ENCODE peak calls at places on chromosome 6, in five cellular contexts. L is GM23248, S is SJSA1, P is mesenchymal stem cell, M is heart left ventricle. A is an unnamed sample.

GRCh38 chr6:93182933-93183479 is 236.4 kb downstream of the EPHA7 start:
- DNase-seq in L (no peak), S (no peak), P (no peak), M (no peak), A (no peak)

GRCh38 chr6:134258849-134259306 is 59.0 kb downstream of the SGK1 start:
- DNase-seq in L (no peak), S (no peak), P (no peak), M (no peak), A (no peak)

GRCh38 chr6:166168616-166169548 is 1.2 kb upstream of the TBXT start:
- DNase-seq in L (no peak), S (no peak), P (no peak), M (no peak), A (no peak)

GRCh38 chr6:168128631-168129291 is 49.7 kb upstream of the FRMD1 start:
- DNase-seq in L (no peak), S (peak; percentile 38), P (no peak), M (no peak), A (no peak)

GRCh38 chr6:152836523-152836922 is 85.9 kb downstream of the VIP start:
- DNase-seq in L (no peak), S (no peak), P (no peak), M (no peak), A (no peak)

GRCh38 chr6:3884007-3884745 is 35.0 kb downstream of the FAM50B start:
- DNase-seq in L (peak; percentile 80), S (no peak), P (peak; percentile 52), M (no peak), A (peak; percentile 68)

GRCh38 chr6:57207141-57207540 is 15.0 kb downstream of the RAB23 start:
- DNase-seq in L (peak; percentile 62), S (no peak), P (peak; percentile 78), M (no peak), A (no peak)

GRCh38 chr6:40841721-40842120 is 197.3 kb downstream of the UNC5CL start:
- DNase-seq in L (no peak), S (no peak), P (no peak), M (no peak), A (no peak)

GRCh38 chr6:149897015-149897697 is 757 bp downstream of the RAET1E start:
- DNase-seq in L (peak; percentile 97), S (peak; percentile 77), P (peak; percentile 74), M (peak; percentile 88), A (peak; percentile 87)

GRCh38 chr6:151400473-151400872 is 9.1 kb upstream of the ZBTB2 start:
- DNase-seq in L (peak; percentile 83), S (no peak), P (peak; percentile 29), M (no peak), A (no peak)

GRCh38 chr6:104887350-104887749 is 27.6 kb upstream of the HACE1 start:
- DNase-seq in L (peak; percentile 39), S (no peak), P (peak; percentile 50), M (no peak), A (no peak)

GRCh38 chr6:36362551-36363389 is 24.7 kb downstream of the ETV7 start:
- DNase-seq in L (peak; percentile 33), S (no peak), P (no peak), M (no peak), A (no peak)

GRCh38 chr6:36618366-36619355 is 24.5 kb downstream of the SRSF3 start:
- DNase-seq in L (no peak), S (no peak), P (no peak), M (no peak), A (peak; percentile 9)

GRCh38 chr6:152310371-152310954 is 326.7 kb downstream of the SYNE1 start:
- DNase-seq in L (no peak), S (no peak), P (no peak), M (no peak), A (no peak)

GRCh38 chr6:111711476-111711875 is 105.8 kb upstream of the TRAF3IP2 start:
- DNase-seq in L (peak; percentile 49), S (no peak), P (no peak), M (peak; percentile 75), A (no peak)

GRCh38 chr6:166623318-166623717 is 3.7 kb downstream of the RPS6KA2 start:
- DNase-seq in L (no peak), S (no peak), P (no peak), M (no peak), A (no peak)

GRCh38 chr6:73798592-73798991 is 102.6 kb downstream of the CD109 start:
- DNase-seq in L (peak; percentile 97), S (no peak), P (peak; percentile 94), M (no peak), A (no peak)

GRCh38 chr6:120378582-120379220 is 955.6 kb downstream of the TBC1D32 start:
- DNase-seq in L (peak; percentile 41), S (no peak), P (peak; percentile 49), M (no peak), A (no peak)

GRCh38 chr6:15288856-15289255 is 43.0 kb downstream of the JARID2 start:
- DNase-seq in L (no peak), S (no peak), P (no peak), M (no peak), A (no peak)
- H3K4me1 ChIP-seq in L (peaks cover 39% of the 10 kb centered on the region), S (peaks cover 47% of the 10 kb centered on the region), P (peaks cover 9% of the 10 kb centered on the region), M (peaks cover 67% of the 10 kb centered on the region), A (no peaks in the 10 kb centered on the region)

GRCh38 chr6:50817638-50817950 is 1.1 kb upstream of the TFAP2B start:
- DNase-seq in L (no peak), S (no peak), P (no peak), M (no peak), A (no peak)

GRCh38 chr6:50818673-50819072 is at the start of gene TFAP2B:
- DNase-seq in L (no peak), S (no peak), P (no peak), M (no peak), A (no peak)

GRCh38 chr6:50820590-50821234 is 2.0 kb downstream of the TFAP2B start:
- DNase-seq in L (no peak), S (no peak), P (no peak), M (no peak), A (no peak)

GRCh38 chr6:50819906-50820589 is 1.4 kb downstream of the TFAP2B start:
- DNase-seq in L (peak; percentile 8), S (no peak), P (no peak), M (no peak), A (no peak)

DNA sequence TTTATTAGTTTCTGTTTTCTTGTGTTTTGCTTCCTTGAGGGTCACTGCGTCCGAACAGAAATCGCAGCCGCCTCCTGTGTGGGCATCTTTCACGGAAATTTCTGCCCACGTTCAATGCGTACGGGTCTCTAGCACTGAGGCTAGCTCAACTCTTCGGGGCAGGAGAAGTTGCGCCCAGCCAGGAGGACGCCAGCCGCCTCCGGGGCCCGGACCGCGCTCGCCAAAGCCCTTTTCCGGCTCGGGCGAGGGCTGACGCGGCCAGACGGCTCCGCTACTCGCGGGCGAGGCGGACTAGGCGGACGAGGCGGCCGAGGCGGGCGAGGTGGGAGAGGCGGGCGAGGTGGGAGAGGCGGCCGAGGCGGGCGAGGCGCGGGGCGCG is 845 bp downstream of the TFAP2B start:
- DNase-seq in L (peak; percentile 41), S (no peak), P (peak; percentile 1), M (no peak), A (no peak)
- H3K4me3 ChIP-seq in L (peak overlapping the region; percentile 23), S (no peak overlapping the region), P (peak overlapping the region; percentile 40), M (peak overlapping the region; percentile 19), A (no peak overlapping the region)

DNA sequence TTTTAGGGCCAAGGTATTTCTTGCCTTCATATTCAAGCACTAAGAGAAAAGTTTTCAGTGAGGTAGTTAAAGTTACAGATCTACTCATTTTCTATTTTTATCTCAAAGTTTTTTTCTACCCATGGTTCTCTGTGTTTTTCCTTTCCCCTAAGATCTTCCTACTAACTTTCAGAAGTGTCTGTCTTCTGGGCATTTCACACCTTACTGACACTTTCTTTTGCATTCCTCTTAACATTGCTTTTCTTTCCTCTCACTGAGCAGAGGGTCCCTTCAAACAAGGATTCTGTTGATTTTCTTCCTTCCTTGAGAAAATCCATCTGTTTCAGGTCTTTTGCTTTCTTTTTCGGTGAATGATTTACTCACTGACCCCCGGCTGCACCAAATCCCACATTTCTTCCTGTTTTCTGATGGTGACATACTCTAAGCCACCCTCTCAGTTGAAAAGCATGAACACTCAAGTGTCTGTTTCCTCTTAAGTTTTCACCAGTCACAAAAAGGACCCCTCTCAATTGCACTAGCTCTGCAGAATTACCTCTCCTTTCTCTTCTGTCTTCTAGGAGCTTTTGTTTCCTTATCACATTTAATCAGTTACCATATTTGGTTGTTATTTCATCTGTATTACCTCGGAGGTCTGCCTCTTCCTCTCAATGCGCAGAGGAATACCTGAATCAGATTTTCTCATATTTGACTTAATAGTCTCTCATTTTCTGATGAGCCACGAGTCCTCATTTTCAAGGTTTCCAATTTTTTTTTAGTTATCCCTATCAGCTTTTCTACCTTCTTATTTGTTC is 73.5 kb upstream of the RNF217 start:
- DNase-seq in L (no peak), S (no peak), P (peak; percentile 62), M (no peak), A (no peak)
- H3K27ac ChIP-seq in L (no peak overlapping the region), S (no peak overlapping the region), P (peak overlapping the region; percentile 99), M (no peak overlapping the region), A (no peak overlapping the region)

GRCh38 chr6:15574497-15574896 is 88.3 kb downstream of the DTNBP1 start:
- DNase-seq in L (no peak), S (no peak), P (no peak), M (no peak), A (no peak)
- H3K4me1 ChIP-seq in L (no peaks in the 10 kb centered on the region), S (peaks cover 23% of the 10 kb centered on the region), P (peaks cover 5% of the 10 kb centered on the region), M (peaks cover 26% of the 10 kb centered on the region), A (no peaks in the 10 kb centered on the region)

GRCh38 chr6:157773248-157773773 is 49.7 kb upstream of the SNX9 start:
- DNase-seq in L (peak; percentile 29), S (no peak), P (peak; percentile 39), M (no peak), A (no peak)
- H3K4me3 ChIP-seq in L (no peak overlapping the region), S (no peak overlapping the region), P (no peak overlapping the region), M (no peak overlapping the region), A (no peak overlapping the region)

GRCh38 chr6:52286798-52287432 is 2.4 kb upstream of the MCM3 start:
- DNase-seq in L (peak; percentile 82), S (peak; percentile 76), P (peak; percentile 79), M (peak; percentile 66), A (peak; percentile 68)

GRCh38 chr6:52283111-52283510 is 1.4 kb downstream of the MCM3 start:
- DNase-seq in L (no peak), S (no peak), P (no peak), M (no peak), A (no peak)

GRCh38 chr6:52284131-52284459 is 447 bp downstream of the MCM3 start:
- DNase-seq in L (peak; percentile 63), S (peak; percentile 71), P (peak; percentile 51), M (peak; percentile 37), A (peak; percentile 48)

GRCh38 chr6:52284460-52285173 is at the start of gene MCM3:
- DNase-seq in L (peak; percentile 100), S (peak; percentile 99), P (peak; percentile 99), M (peak; percentile 98), A (peak; percentile 99)

GRCh38 chr6:52285174-52286068 is 879 bp upstream of the MCM3 start:
- DNase-seq in L (peak; percentile 59), S (no peak), P (no peak), M (no peak), A (no peak)
- H3K27ac ChIP-seq in L (peak overlapping the region; percentile 40), S (no peak overlapping the region), P (no peak overlapping the region), M (peak overlapping the region; percentile 35), A (peak overlapping the region; percentile 51)